ENCODE peak calls at places on chromosome X, in seven cellular contexts. One of them, this sample, is unnamed.

GRCh38 chrX:16586371-16587112 is 63.4 kb upstream of the S100G start:
- DNase-seq in choroid plexus epithelial cell: no peak
- DNase-seq in fibroblast of gingiva: no peak
- DNase-seq in astrocyte of the hippocampus: no peak
- DNase-seq in stimulated activated naive CD8-positive, alpha-beta T cell treated with anti-CD3 and anti-CD28 coated beads, Interleukin-15, amount 100 ng/mL, for 72 hours: no peak
- DNase-seq in T-helper 9 cell: no peak
- DNase-seq in left ventricle myocardium inferior: no peak
- DNase-seq in this sample: no peak

GRCh38 chrX:73913580-73913979 is 350.6 kb downstream of the CHIC1 start:
- DNase-seq in choroid plexus epithelial cell: peak
- DNase-seq in fibroblast of gingiva: peak
- DNase-seq in astrocyte of the hippocampus: peak
- DNase-seq in stimulated activated naive CD8-positive, alpha-beta T cell treated with anti-CD3 and anti-CD28 coated beads, Interleukin-15, amount 100 ng/mL, for 72 hours: no peak
- DNase-seq in T-helper 9 cell: no peak
- DNase-seq in left ventricle myocardium inferior: no peak
- DNase-seq in this sample: no peak

GRCh38 chrX:119417376-119417775 is 18.2 kb downstream of the SLC25A43 start:
- DNase-seq in choroid plexus epithelial cell: no peak
- DNase-seq in fibroblast of gingiva: no peak
- DNase-seq in astrocyte of the hippocampus: no peak
- DNase-seq in stimulated activated naive CD8-positive, alpha-beta T cell treated with anti-CD3 and anti-CD28 coated beads, Interleukin-15, amount 100 ng/mL, for 72 hours: no peak
- DNase-seq in T-helper 9 cell: no peak
- DNase-seq in left ventricle myocardium inferior: no peak
- DNase-seq in this sample: no peak

GRCh38 chrX:2767631-2768455 is 16.0 kb downstream of the XG start:
- DNase-seq in choroid plexus epithelial cell: peak
- DNase-seq in fibroblast of gingiva: peak
- DNase-seq in astrocyte of the hippocampus: peak
- DNase-seq in stimulated activated naive CD8-positive, alpha-beta T cell treated with anti-CD3 and anti-CD28 coated beads, Interleukin-15, amount 100 ng/mL, for 72 hours: no peak
- DNase-seq in T-helper 9 cell: no peak
- DNase-seq in left ventricle myocardium inferior: peak
- DNase-seq in this sample: no peak

GRCh38 chrX:39576081-39576701 is 521.6 kb downstream of the BCOR start:
- DNase-seq in choroid plexus epithelial cell: no peak
- DNase-seq in fibroblast of gingiva: no peak
- DNase-seq in astrocyte of the hippocampus: peak
- DNase-seq in stimulated activated naive CD8-positive, alpha-beta T cell treated with anti-CD3 and anti-CD28 coated beads, Interleukin-15, amount 100 ng/mL, for 72 hours: no peak
- DNase-seq in T-helper 9 cell: no peak
- DNase-seq in left ventricle myocardium inferior: no peak
- DNase-seq in this sample: no peak

GRCh38 chrX:135383249-135383648 is 38.5 kb upstream of the SMIM10L2A start:
- DNase-seq in choroid plexus epithelial cell: no peak
- DNase-seq in fibroblast of gingiva: no peak
- DNase-seq in astrocyte of the hippocampus: no peak
- DNase-seq in stimulated activated naive CD8-positive, alpha-beta T cell treated with anti-CD3 and anti-CD28 coated beads, Interleukin-15, amount 100 ng/mL, for 72 hours: no peak
- DNase-seq in T-helper 9 cell: no peak
- DNase-seq in left ventricle myocardium inferior: no peak
- DNase-seq in this sample: no peak

GRCh38 chrX:12771445-12772069 is 19.7 kb upstream of the PRPS2 start:
- DNase-seq in choroid plexus epithelial cell: peak
- DNase-seq in fibroblast of gingiva: peak
- DNase-seq in astrocyte of the hippocampus: peak
- DNase-seq in stimulated activated naive CD8-positive, alpha-beta T cell treated with anti-CD3 and anti-CD28 coated beads, Interleukin-15, amount 100 ng/mL, for 72 hours: peak
- DNase-seq in T-helper 9 cell: peak
- DNase-seq in left ventricle myocardium inferior: peak
- DNase-seq in this sample: peak

GRCh38 chrX:115561605-115562491 is 874 bp downstream of the PLS3 start:
- DNase-seq in choroid plexus epithelial cell: peak
- DNase-seq in fibroblast of gingiva: peak
- DNase-seq in astrocyte of the hippocampus: peak
- DNase-seq in stimulated activated naive CD8-positive, alpha-beta T cell treated with anti-CD3 and anti-CD28 coated beads, Interleukin-15, amount 100 ng/mL, for 72 hours: peak
- DNase-seq in T-helper 9 cell: no peak
- DNase-seq in left ventricle myocardium inferior: peak
- DNase-seq in this sample: no peak

GRCh38 chrX:97616883-97617510 is 733.3 kb downstream of the RPA4 start:
- DNase-seq in choroid plexus epithelial cell: peak
- DNase-seq in fibroblast of gingiva: peak
- DNase-seq in astrocyte of the hippocampus: peak
- DNase-seq in stimulated activated naive CD8-positive, alpha-beta T cell treated with anti-CD3 and anti-CD28 coated beads, Interleukin-15, amount 100 ng/mL, for 72 hours: no peak
- DNase-seq in T-helper 9 cell: no peak
- DNase-seq in left ventricle myocardium inferior: no peak
- DNase-seq in this sample: no peak

This sample was measured in effector CD8-positive, alpha-beta T cell.